ENCODE peak calls at places on chromosome 2, in four cellular contexts. S is A172, Z is NAMALWA, A is activated T-cell treated with anti-CD3 and anti-CD28 coated beads for 48 hours. B is an unnamed sample.

GRCh38 chr2:208370881-208371633 is 35.5 kb upstream of the PTH2R start:
- DNase-seq in S (no peak), Z (no peak), A (no peak), B (no peak)

GRCh38 chr2:15170068-15170775 is 390.9 kb downstream of the NBAS start:
- DNase-seq in S (no peak), Z (no peak), A (no peak), B (no peak)

GRCh38 chr2:15009681-15010080 is 377.2 kb downstream of the LRATD1 start:
- DNase-seq in S (no peak), Z (no peak), A (no peak), B (no peak)

GRCh38 chr2:158967731-158968395 is 577 bp upstream of the TANC1 start:
- DNase-seq in S (peak), Z (no peak), A (no peak), B (no peak)

GRCh38 chr2:53473236-53473635 is 294.4 kb upstream of the CHAC2 start:
- DNase-seq in S (no peak), Z (peak), A (no peak), B (no peak)

GRCh38 chr2:183868153-183868552 is 730.2 kb upstream of the ZNF804A start:
- DNase-seq in S (peak), Z (no peak), A (no peak), B (no peak)

GRCh38 chr2:55555977-55556376 is 36.5 kb downstream of the CFAP36 start:
- DNase-seq in S (peak), Z (no peak), A (no peak), B (no peak)

GRCh38 chr2:76175295-76175694 is 464.6 kb upstream of the GCFC2 start:
- DNase-seq in S (no peak), Z (no peak), A (no peak), B (no peak)

B was measured in T-helper 2 cell treated with Interferon-gamma antibody and Interleukin-4, amounts not matched to agents 5 μg/mL and 100 μg/mL, for 36 hours.